ENCODE peak calls at places on chromosomes 13 and 19, in five cellular contexts. Z, E, B, M and T are unnamed samples.

GRCh38 chr19:55585658-55586339 is 5.2 kb upstream of the ZNF579 start:
- DNase-seq in Z (no peak), E (peak; percentile 93), B (peak; percentile 89), M (peak; percentile 50), T (peak; percentile 89)

GRCh38 chr19:10122066-10122465 is 2.4 kb upstream of the EIF3G start:
- DNase-seq in B (no peak), Z (no peak), M (peak; percentile 75), E (no peak), T (no peak)

GRCh38 chr13:28568286-28568685 is 73.4 kb upstream of the FLT1 start:
- DNase-seq in E (peak; percentile 46), Z (no peak), M (peak; percentile 43), B (no peak), T (no peak)

GRCh38 chr13:25347156-25347555 is 24.6 kb upstream of the ATP8A2 start:
- DNase-seq in M (no peak), E (no peak), Z (no peak), B (no peak), T (no peak)

GRCh38 chr13:44317752-44318550 is 55.7 kb upstream of the SERP2 start:
- DNase-seq in M (peak; percentile 67), Z (no peak), E (no peak), B (no peak), T (no peak)

GRCh38 chr13:73984949-73985691 is 149.1 kb downstream of the KLF12 start:
- DNase-seq in Z (no peak), M (no peak), E (no peak), B (no peak), T (no peak)

GRCh38 chr19:40366697-40367561 is 18.4 kb downstream of the PLD3 start:
- DNase-seq in E (peak; percentile 73), Z (no peak), B (peak; percentile 72), M (peak; percentile 22), T (no peak)

GRCh38 chr13:56332671-56333070 is 808.0 kb upstream of the PRR20A start:
- DNase-seq in B (no peak), Z (no peak), E (no peak), M (no peak), T (no peak)

GRCh38 chr19:860481-861098 is 1.1 kb downstream of the CFD start:
- DNase-seq in Z (peak; percentile 73), B (peak; percentile 75), E (peak; percentile 83), M (peak; percentile 80), T (peak; percentile 86)

GRCh38 chr13:110318920-110319319 is 11.8 kb downstream of the COL4A2 start:
- DNase-seq in Z (no peak), E (no peak), M (no peak), B (no peak), T (no peak)

GRCh38 chr13:99288069-99288468 is 19.1 kb downstream of the GPR183 start:
- DNase-seq in E (no peak), M (no peak), B (no peak), Z (no peak), T (no peak)

GRCh38 chr13:31408927-31409326 is 209.2 kb downstream of the B3GLCT start:
- DNase-seq in Z (no peak), E (no peak), M (no peak), B (no peak), T (no peak)

GRCh38 chr13:98343461-98343860 is 166.4 kb upstream of the RNF113B start:
- DNase-seq in E (no peak), B (peak; percentile 23), M (no peak), Z (no peak), T (no peak)

GRCh38 chr19:6357995-6358394 is 3.3 kb upstream of the CLPP start:
- DNase-seq in B (no peak), E (no peak), M (no peak), Z (no peak), T (no peak)

GRCh38 chr13:43293008-43293407 is 269.6 kb downstream of the DNAJC15 start:
- DNase-seq in Z (no peak), M (no peak), B (no peak), E (no peak), T (no peak)

GRCh38 chr19:29294343-29294811 is 81.4 kb upstream of the UQCRFS1 start:
- DNase-seq in Z (no peak), M (no peak), B (no peak), E (no peak), T (peak; percentile 81)

GRCh38 chr19:438416-438958 is 22.3 kb downstream of the SHC2 start:
- DNase-seq in M (no peak), Z (no peak), B (no peak), E (no peak), T (no peak)

GRCh38 chr13:24284876-24285275 is 24.5 kb upstream of the C1QTNF9 start:
- DNase-seq in Z (no peak), B (no peak), E (no peak), M (no peak), T (no peak)
- H3K36me3 ChIP-seq in Z (no peaks in the 10 kb centered on the region), B (no peaks in the 10 kb centered on the region), E (no peaks in the 10 kb centered on the region), M (peaks cover 6% of the 10 kb centered on the region), T (no peaks in the 10 kb centered on the region)

GRCh38 chr13:46296920-46297319 is 85.2 kb downstream of the LRRC63 start:
- DNase-seq in M (peak; percentile 94), Z (peak; percentile 19), B (no peak), E (no peak), T (no peak)
- H3K9ac ChIP-seq in M (no peak overlapping the region), Z (no peak overlapping the region), B (no peak overlapping the region), E (peak overlapping the region; percentile 23), T (no peak overlapping the region)

GRCh38 chr19:41425174-41426115 is 1.7 kb downstream of the B3GNT8 start:
- DNase-seq in E (no peak), B (no peak), Z (no peak), M (no peak), T (no peak)

GRCh38 chr19:41427647-41428480 is 690 bp upstream of the B3GNT8 start:
- DNase-seq in M (peak; percentile 27), B (peak; percentile 21), Z (no peak), E (peak; percentile 56), T (peak; percentile 37)

GRCh38 chr19:41424335-41425173 is 2.6 kb downstream of the B3GNT8 start:
- DNase-seq in Z (no peak), E (no peak), B (no peak), M (no peak), T (peak; percentile 32)

GRCh38 chr19:41426952-41427646 is at the start of gene B3GNT8:
- DNase-seq in B (peak; percentile 95), M (peak; percentile 68), Z (no peak), E (peak; percentile 71), T (peak; percentile 40)

GRCh38 chr19:41426116-41426841 is 895 bp downstream of the B3GNT8 start:
- DNase-seq in M (no peak), B (no peak), Z (no peak), E (no peak), T (peak; percentile 31)
- H2AFZ ChIP-seq in M (no peak overlapping the region), B (no peak overlapping the region), Z (no peak overlapping the region), E (no peak overlapping the region), T (no peak overlapping the region)

DNA sequence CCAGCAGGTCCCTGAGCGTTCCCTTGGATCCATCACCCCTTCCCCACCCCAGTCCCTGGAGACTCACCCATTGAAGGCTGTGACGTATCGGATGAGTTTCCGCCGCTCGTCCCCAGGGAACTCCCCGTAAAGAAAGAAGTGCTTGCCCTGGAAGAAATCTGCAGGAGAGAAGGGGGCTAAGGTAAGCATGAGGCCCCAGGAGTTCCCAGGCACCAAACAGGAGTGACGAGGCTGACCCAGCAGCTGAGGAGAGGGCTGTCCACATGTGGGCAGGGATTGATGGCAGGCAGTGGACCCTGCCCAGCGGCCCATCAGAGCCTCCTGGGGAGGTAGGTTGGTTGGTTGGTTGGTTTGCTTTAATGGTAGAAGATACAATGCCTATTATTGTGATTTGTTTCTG is 11.1 kb downstream of the ZNF575 start:
- DNase-seq in Z (no peak), B (no peak), M (no peak), E (no peak), T (no peak)
- H3K36me3 ChIP-seq in Z (peaks cover 10% of the 10 kb centered on the region), B (peaks cover 4% of the 10 kb centered on the region), M (peaks cover 9% of the 10 kb centered on the region), E (peaks cover 26% of the 10 kb centered on the region), T (peaks cover 19% of the 10 kb centered on the region)

GRCh38 chr19:48444933-48445194 is 919 bp upstream of the GRWD1 start:
- DNase-seq in Z (no peak), E (no peak), B (no peak), M (no peak), T (no peak)

GRCh38 chr19:48443262-48443661 is 2.5 kb upstream of the GRWD1 start:
- DNase-seq in B (peak; percentile 26), E (no peak), Z (no peak), M (no peak), T (no peak)

GRCh38 chr19:48442116-48443035 is 3.4 kb upstream of the GRWD1 start:
- DNase-seq in Z (no peak), B (no peak), M (no peak), E (no peak), T (no peak)

GRCh38 chr19:48444129-48444932 is 1.5 kb upstream of the GRWD1 start:
- DNase-seq in E (peak; percentile 56), M (no peak), B (no peak), Z (no peak), T (no peak)

GRCh38 chr19:48443731-48444128 is 2.1 kb upstream of the GRWD1 start:
- DNase-seq in M (no peak), E (no peak), Z (no peak), B (no peak), T (no peak)
- H3K9ac ChIP-seq in M (no peak overlapping the region), E (no peak overlapping the region), Z (no peak overlapping the region), B (no peak overlapping the region), T (no peak overlapping the region)

GRCh38 chr13:20969182-20969581 is 66.6 kb upstream of the XPO4 start:
- DNase-seq in M (peak; percentile 52), E (no peak), B (no peak), Z (peak; percentile 28), T (no peak)
- H2AFZ ChIP-seq in M (no peak overlapping the region), E (no peak overlapping the region), B (no peak overlapping the region), Z (no peak overlapping the region), T (no peak overlapping the region)